ENCODE peak calls at places on chromosomes 16 and 17, in four cellular contexts. T is sigmoid colon, W is stomach, S is ovary. N is an unnamed sample.

GRCh38 chr16:87794485-87795078 is 28.8 kb upstream of the KLHDC4 start:
- DNase-seq in T (no peak), W (no peak), S (no peak), N (no peak)

GRCh38 chr17:80289631-80290030 is 29.0 kb downstream of the RNF213 start:
- DNase-seq in T (no peak), W (no peak), S (no peak), N (no peak)

GRCh38 chr17:17412331-17412730 is 64.5 kb upstream of the MED9 start:
- DNase-seq in T (peak), W (no peak), S (no peak), N (no peak)

GRCh38 chr17:75571197-75571884 is 16.3 kb upstream of the MYO15B start:
- DNase-seq in T (peak), W (peak), S (no peak), N (peak)

GRCh38 chr17:80227156-80227555 is 6.9 kb downstream of the SLC26A11 start:
- DNase-seq in T (no peak), W (no peak), S (no peak), N (no peak)

GRCh38 chr17:28974451-28974850 is 23.1 kb upstream of the PHF12 start:
- DNase-seq in T (no peak), W (no peak), S (no peak), N (no peak)

GRCh38 chr17:1498869-1499268 is 6.4 kb upstream of the MYO1C start:
- DNase-seq in T (no peak), W (no peak), S (no peak), N (no peak)

GRCh38 chr16:57643166-57643813 is 14.9 kb downstream of the ADGRG1 start:
- DNase-seq in T (peak), W (no peak), S (no peak), N (no peak)

GRCh38 chr17:7750321-7750821 is 32.8 kb downstream of the DNAH2 start:
- DNase-seq in T (no peak), W (no peak), S (no peak), N (no peak)

GRCh38 chr17:40821536-40821935 is 878 bp downstream of the KRT10 start:
- DNase-seq in T (no peak), W (no peak), S (no peak), N (no peak)

GRCh38 chr17:38509772-38510423 is 81.6 kb downstream of the ARHGAP23 start:
- DNase-seq in T (no peak), W (no peak), S (no peak), N (no peak)

GRCh38 chr17:69375229-69375628 is 39.3 kb upstream of the MAP2K6 start:
- DNase-seq in T (no peak), W (no peak), S (no peak), N (no peak)

GRCh38 chr16:50626868-50627267 is 54.2 kb downstream of the SNX20 start:
- DNase-seq in T (no peak), W (no peak), S (no peak), N (no peak)

GRCh38 chr17:54867634-54868033 is 33.0 kb upstream of the TOM1L1 start:
- DNase-seq in T (no peak), W (no peak), S (no peak), N (no peak)

GRCh38 chr16:48252013-48252412 is 4.7 kb upstream of the ABCC11 start:
- DNase-seq in T (no peak), W (no peak), S (no peak), N (no peak)

GRCh38 chr16:49838639-49839461 is 17.1 kb downstream of the ZNF423 start:
- DNase-seq in T (no peak), W (no peak), S (peak), N (no peak)

GRCh38 chr16:68786685-68787418 is 49.8 kb downstream of the CDH1 start:
- DNase-seq in T (peak), W (no peak), S (peak), N (peak)

GRCh38 chr17:75873587-75874322 is 4.6 kb downstream of the TRIM47 start:
- DNase-seq in T (no peak), W (no peak), S (no peak), N (no peak)

GRCh38 chr17:80455328-80455710 is 21.1 kb downstream of the NPTX1 start:
- DNase-seq in T (no peak), W (peak), S (no peak), N (peak)

GRCh38 chr17:5194346-5194745 is 2.7 kb upstream of the ZNF594 start:
- DNase-seq in T (no peak), W (no peak), S (no peak), N (no peak)

GRCh38 chr17:63993368-63993990 is 4.7 kb upstream of the PRR29 start:
- DNase-seq in T (peak), W (no peak), S (no peak), N (no peak)

GRCh38 chr16:89122322-89122831 is 28.7 kb downstream of the ACSF3 start:
- DNase-seq in T (no peak), W (peak), S (no peak), N (peak)

GRCh38 chr17:50346313-50347086 is 574 bp downstream of the XYLT2 start:
- DNase-seq in T (peak), W (peak), S (peak), N (peak)

GRCh38 chr16:52095466-52095865 is 451.5 kb downstream of the TOX3 start:
- DNase-seq in T (no peak), W (no peak), S (no peak), N (no peak)

GRCh38 chr16:56708418-56708817 is 21.5 kb upstream of the NUP93 start:
- DNase-seq in T (no peak), W (no peak), S (no peak), N (no peak)

GRCh38 chr16:48632137-48632774 is 22.3 kb upstream of the N4BP1 start:
- DNase-seq in T (peak), W (peak), S (no peak), N (no peak)

GRCh38 chr16:67423634-67424575 is 7.0 kb upstream of the HSD11B2 start:
- DNase-seq in T (no peak), W (no peak), S (no peak), N (no peak)

GRCh38 chr16:47310792-47311211 is 150.1 kb downstream of the ITFG1 start:
- DNase-seq in T (no peak), W (no peak), S (no peak), N (no peak)

GRCh38 chr17:60538726-60539125 is 12.7 kb upstream of the APPBP2 start:
- DNase-seq in T (no peak), W (no peak), S (no peak), N (no peak)

GRCh38 chr17:67289174-67289876 is 44.3 kb upstream of the HELZ start:
- DNase-seq in T (peak), W (peak), S (peak), N (peak)

GRCh38 chr16:9091867-9092281 is 430 bp downstream of the HAPSTR1 start:
- DNase-seq in T (peak), W (peak), S (no peak), N (peak)

GRCh38 chr17:74118504-74118903 is 85.0 kb upstream of the RPL38 start:
- DNase-seq in T (peak), W (no peak), S (no peak), N (no peak)
- H3K27ac ChIP-seq in T (no peak), W (no peak), S (no peak), N (no peak)

GRCh38 chr16:75086281-75086680 is 30.3 kb downstream of the LDHD start:
- DNase-seq in T (no peak), W (no peak), S (no peak), N (no peak)

GRCh38 chr16:75088226-75088625 is 28.4 kb downstream of the LDHD start:
- DNase-seq in T (no peak), W (no peak), S (no peak), N (no peak)

GRCh38 chr16:75088934-75089333 is 27.6 kb downstream of the LDHD start:
- DNase-seq in T (no peak), W (no peak), S (no peak), N (no peak)

GRCh38 chr16:75085556-75085955 is 31.0 kb downstream of the LDHD start:
- DNase-seq in T (no peak), W (no peak), S (no peak), N (no peak)

GRCh38 chr16:75087040-75087979 is 29.3 kb downstream of the LDHD start:
- DNase-seq in T (peak), W (no peak), S (peak), N (peak)
- TF ChIP-seq EP300 in T (no peak), W (no peak), S (no peak), N (no peak)

DNA sequence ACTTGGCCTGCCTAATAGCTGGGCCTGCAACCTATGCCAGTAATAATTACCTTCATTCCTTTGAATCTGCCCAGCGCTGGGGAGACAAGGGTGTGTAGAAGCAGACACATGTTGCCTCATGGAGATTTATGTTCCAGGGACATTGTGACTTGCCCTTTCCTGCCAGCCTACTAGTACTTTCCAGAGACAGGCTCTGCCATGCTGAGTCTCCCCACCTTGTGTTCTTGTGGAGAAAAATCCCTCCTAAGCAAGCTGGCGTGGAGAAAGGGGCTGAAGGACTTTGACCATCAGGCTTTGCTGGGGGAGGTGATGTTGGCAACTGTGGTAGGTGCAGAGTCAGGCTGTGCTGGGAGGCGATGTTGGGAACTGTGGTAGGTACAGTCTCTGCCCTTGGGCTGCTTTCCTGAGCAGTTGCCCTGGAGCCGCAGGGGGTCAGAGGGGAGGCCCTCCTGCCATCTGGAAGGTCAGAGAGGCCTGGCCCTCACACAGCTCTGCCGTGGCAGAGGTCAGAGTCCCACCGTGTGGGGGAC is 4.0 kb downstream of the KSR1 start:
- DNase-seq in T (no peak), W (no peak), S (no peak), N (no peak)
- H3K27ac ChIP-seq in T (no peak), W (no peak), S (no peak), N (no peak)

DNA sequence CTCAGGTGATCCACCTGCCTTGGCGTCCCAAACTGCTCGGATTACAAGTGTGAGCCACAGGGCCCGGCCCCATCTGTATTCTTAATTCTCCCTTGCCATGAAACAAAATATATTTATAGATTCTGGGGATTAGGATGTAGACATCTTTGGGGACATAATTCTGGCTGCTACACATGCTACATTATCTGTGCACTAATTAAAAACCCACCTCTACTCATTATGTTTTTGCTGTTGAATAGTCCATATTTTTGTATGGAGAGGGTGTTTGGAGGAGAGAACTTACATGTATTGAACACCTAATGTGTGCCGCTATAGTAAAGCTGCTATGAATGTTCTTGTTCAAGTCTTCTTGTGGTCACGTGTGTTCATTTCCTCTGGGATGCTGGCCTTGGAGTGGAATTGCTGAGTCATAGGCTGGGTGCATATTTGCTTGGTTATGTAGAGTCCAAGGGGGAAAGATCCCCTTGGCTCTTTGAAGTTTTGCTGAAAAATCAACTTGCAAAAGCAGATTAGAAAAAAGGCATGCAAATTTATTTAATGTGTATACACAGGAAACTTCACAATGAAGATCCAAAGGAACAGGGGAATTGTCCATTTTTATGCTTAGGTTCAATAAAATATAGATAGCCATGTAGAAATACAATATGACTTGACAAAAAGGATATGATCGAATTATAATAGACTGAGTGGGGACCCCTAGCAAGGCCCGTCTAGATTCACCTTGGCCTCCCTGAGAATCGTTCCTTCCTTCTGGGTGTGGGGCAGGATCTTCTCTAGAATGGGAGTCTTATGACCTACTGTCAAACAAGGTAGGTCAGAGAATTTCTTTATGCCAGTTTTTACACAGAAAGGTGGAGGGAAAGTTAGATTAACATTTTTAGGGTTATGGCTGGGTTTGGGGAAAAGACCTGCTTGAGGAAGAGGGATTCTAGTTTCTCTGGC is 42.1 kb upstream of the GPRC5B start:
- DNase-seq in T (no peak), W (no peak), S (no peak), N (no peak)
- TF ChIP-seq EP300 in T (no peak), W (no peak), S (no peak), N (no peak)

N was measured in transverse colon.